ENCODE peak calls at places on chromosomes 6 and 20, in five cellular contexts. U is K562, V is SK-N-SH, G is GM12878, K is HepG2. Q is an unnamed sample.

GRCh38 chr20:59163641-59164530 is at the start of gene ZNF831:
- DNase-seq in U (no peak), G (no peak), V (no peak), K (no peak), Q (peak; percentile 63)

GRCh38 chr20:56630086-56630493 is 984 bp downstream of the TFAP2C start:
- DNase-seq in K (no peak), U (peak; percentile 21), V (peak; percentile 59), G (no peak), Q (peak; percentile 6)

GRCh38 chr6:128327890-128328289 is 192.5 kb downstream of the PTPRK start:
- DNase-seq in G (no peak), V (peak; percentile 1), U (no peak), K (peak; percentile 37), Q (peak; percentile 49)

GRCh38 chr6:90911600-90911999 is 324.7 kb upstream of the MAP3K7 start:
- DNase-seq in V (no peak), G (no peak), U (no peak), K (no peak), Q (no peak)

GRCh38 chr6:159908940-159909339 is 18.2 kb downstream of the MAS1 start:
- DNase-seq in G (no peak), V (no peak), U (no peak), K (no peak), Q (no peak)

GRCh38 chr20:22684072-22684762 is 99.8 kb upstream of the FOXA2 start:
- DNase-seq in U (peak; percentile 67), G (peak; percentile 15), V (peak; percentile 58), K (peak; percentile 84), Q (peak; percentile 64)

GRCh38 chr6:136669299-136669699 is 119.1 kb upstream of the MAP7 start:
- DNase-seq in U (no peak), V (no peak), K (peak; percentile 19), G (no peak), Q (no peak)

GRCh38 chr20:38883081-38883980 is 42.9 kb upstream of the FAM83D start:
- DNase-seq in G (no peak), U (no peak), K (no peak), V (peak; percentile 89), Q (no peak)

GRCh38 chr20:46642265-46642942 is 8.9 kb downstream of the SLC13A3 start:
- DNase-seq in K (no peak), V (no peak), U (no peak), G (no peak), Q (no peak)

GRCh38 chr6:23282243-23283021 is 713.1 kb downstream of the HDGFL1 start:
- DNase-seq in V (peak; percentile 47), K (no peak), U (no peak), G (no peak), Q (no peak)

GRCh38 chr20:56964886-56965285 is 301.6 kb downstream of the BMP7 start:
- DNase-seq in K (no peak), U (no peak), G (no peak), V (no peak), Q (no peak)

GRCh38 chr6:67608099-67608749 is 1026.9 kb upstream of the ADGRB3 start:
- DNase-seq in U (no peak), V (no peak), G (no peak), K (no peak), Q (no peak)

GRCh38 chr6:107102414-107102805 is 12.9 kb downstream of the BEND3 start:
- DNase-seq in K (no peak), G (no peak), V (no peak), U (no peak), Q (no peak)

GRCh38 chr6:124964764-124965105 is 2.5 kb downstream of the RNF217 start:
- DNase-seq in K (no peak), V (no peak), U (no peak), G (no peak), Q (no peak)

GRCh38 chr6:124961784-124962611 is at the start of gene RNF217:
- DNase-seq in V (peak; percentile 34), K (no peak), G (no peak), U (peak; percentile 84), Q (no peak)

GRCh38 chr6:124963416-124964083 is 1.3 kb downstream of the RNF217 start:
- DNase-seq in K (no peak), G (no peak), U (no peak), V (no peak), Q (no peak)

GRCh38 chr6:124962617-124963415 is 579 bp downstream of the RNF217 start:
- DNase-seq in G (no peak), V (peak; percentile 26), U (peak; percentile 55), K (no peak), Q (no peak)

DNA sequence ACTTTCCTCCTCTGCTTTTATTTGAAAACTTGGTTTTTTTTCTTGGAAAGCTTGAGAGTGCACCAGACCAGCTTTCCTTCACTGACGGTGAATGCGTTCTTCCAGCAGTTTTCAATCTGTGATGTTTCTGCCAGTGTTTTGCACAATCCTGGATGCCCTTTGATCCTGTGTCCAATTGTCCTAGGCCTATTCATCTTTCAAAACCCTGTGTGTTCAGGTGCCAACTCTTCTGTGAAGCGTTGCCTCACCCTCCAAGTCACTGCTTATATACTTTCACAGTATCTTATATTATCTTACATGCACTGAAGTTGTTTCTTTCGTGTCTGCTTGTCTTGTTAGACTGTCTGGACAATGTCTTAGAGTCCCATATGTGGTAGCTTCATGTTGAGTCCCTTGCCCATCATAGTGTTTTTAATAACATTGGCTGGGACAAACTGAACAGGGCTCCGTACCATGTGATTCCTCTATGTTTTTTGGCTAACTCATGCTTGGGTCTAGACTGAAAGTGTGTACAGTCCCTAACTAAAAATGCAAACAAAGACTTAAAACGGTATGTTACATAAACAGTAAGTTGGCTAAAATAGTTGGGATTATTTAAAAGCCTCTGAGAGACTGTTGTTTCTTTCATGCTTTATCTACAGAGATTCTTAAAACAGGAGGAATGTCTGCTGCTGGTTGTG is 2.0 kb downstream of the RNF217 start:
- DNase-seq in K (peak; percentile 80), G (no peak), V (no peak), U (no peak), Q (no peak)
- TF ChIP-seq POLR2AphosphoS5 in K (no peak), G (no peak), V (no peak), U (no peak), Q (no peak)

DNA sequence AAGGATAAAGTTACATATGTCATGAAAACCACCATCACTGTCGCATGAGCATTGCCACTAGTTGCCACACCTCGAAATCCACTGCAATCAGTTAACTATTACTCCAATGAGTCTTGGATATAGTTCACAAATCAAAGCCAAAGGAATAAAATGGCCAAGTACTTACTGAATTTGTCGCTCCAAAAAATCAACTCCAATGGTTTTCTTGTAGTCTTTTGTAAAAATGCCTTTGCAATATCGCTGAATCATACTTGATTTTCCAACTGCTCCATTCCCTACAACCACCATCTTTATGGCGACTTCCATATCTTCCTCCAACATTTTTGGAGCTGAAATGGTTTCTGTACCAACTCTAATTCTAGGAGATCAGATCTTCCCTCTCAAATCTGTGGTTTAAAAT is 12.0 kb downstream of the RAB23 start:
- DNase-seq in K (no peak), G (no peak), U (no peak), V (no peak), Q (no peak)
- TF ChIP-seq REST in K (no peak), G (no peak), U (no peak), V (no peak), Q (no peak)

DNA sequence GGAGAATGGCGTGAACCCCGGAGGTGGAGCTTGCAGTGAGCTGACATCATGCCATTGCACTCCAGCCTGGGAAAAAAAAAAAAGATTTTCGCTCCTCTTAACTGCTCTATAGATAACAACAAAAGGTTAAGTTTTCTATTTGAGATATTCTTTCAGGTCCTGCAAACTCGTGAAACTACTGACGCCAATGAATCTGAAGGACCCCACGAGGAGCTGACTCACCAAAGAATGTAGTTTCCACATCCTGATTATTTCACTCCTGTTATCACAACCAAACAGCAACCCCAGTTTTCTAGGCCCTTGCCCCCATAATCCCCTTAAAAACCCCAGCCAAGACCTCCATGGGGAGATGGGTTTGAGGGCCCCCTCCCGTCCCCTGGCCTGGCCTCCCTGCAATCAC is 58.7 kb downstream of the OTOR start:
- DNase-seq in K (no peak), G (no peak), U (no peak), V (no peak), Q (no peak)
- TF ChIP-seq GABPA in K (no peak), G (no peak), U (no peak), V (no peak), Q (no peak)

GRCh38 chr6:13846841-13847240 is 32.5 kb upstream of the MCUR1 start:
- DNase-seq in V (peak; percentile 53), U (peak; percentile 91), K (peak; percentile 65), G (no peak), Q (no peak)
- TF ChIP-seq POLR2AphosphoS5 in V (no peak), U (no peak), K (no peak), G (no peak), Q (no peak)

DNA sequence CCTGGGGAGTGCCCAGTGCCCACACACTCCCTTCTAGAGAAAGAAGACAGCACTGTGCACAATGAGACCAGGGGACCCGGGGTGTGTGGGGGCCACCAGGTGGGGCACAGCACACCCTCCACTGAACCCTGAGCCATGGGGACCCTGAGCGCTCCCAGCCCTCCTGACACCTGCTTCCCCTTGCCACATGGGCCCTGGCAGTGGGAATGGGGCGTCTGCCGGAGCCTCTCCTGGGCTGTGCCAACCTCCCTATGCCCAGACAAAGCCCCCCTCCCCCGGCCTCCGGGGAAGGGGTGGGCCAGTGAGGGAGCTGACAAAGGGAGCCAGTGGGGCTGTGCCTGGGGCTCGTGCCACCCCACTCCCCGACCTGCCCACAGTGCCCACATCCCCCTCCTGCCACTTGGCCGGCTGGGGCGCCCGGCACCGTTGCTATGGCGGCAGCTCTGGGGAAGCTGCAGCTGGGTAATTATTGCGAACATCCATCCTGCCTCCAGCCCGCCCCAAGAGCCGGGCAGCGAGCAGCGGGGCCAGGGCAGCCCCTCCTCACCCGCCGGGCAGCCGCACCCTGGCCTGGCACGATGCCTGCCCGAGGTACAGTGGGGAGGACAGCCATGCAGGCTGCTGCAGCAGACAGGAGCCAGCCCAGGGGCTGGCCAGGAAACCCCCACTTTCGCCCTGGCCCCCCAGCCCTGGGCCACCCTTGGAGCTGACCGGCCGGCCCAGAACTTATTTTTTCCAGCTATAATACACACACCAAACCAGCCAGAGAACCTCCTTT is 41.9 kb upstream of the NOL4L start:
- DNase-seq in K (no peak), G (no peak), V (peak; percentile 91), U (no peak), Q (no peak)
- TF ChIP-seq REST in K (no peak), G (no peak), V (no peak), U (no peak), Q (no peak)

GRCh38 chr20:35030136-35030535 is 62.5 kb downstream of the TRPC4AP start:
- DNase-seq in K (no peak), V (no peak), U (no peak), G (no peak), Q (no peak)

GRCh38 chr20:35039146-35039545 is 53.5 kb downstream of the TRPC4AP start:
- DNase-seq in U (no peak), G (no peak), V (no peak), K (no peak), Q (no peak)

GRCh38 chr20:35040090-35040489 is 52.5 kb downstream of the TRPC4AP start:
- DNase-seq in U (no peak), K (no peak), V (no peak), G (no peak), Q (no peak)

GRCh38 chr20:35034150-35034549 is 58.5 kb downstream of the TRPC4AP start:
- DNase-seq in K (no peak), U (no peak), V (no peak), G (no peak), Q (no peak)
- TF ChIP-seq GABPA in K (no peak), U (no peak), V (no peak), G (no peak), Q (no peak)

GRCh38 chr6:42784739-42785498 is 3.1 kb downstream of the BICRAL start:
- DNase-seq in V (no peak), G (no peak), U (no peak), K (no peak), Q (no peak)
- TF ChIP-seq POLR2AphosphoS5 in V (no peak), G (peak; percentile 38), U (peak; percentile 41), K (peak; percentile 30), Q (no peak)

GRCh38 chr6:16836186-16836981 is 75.1 kb upstream of the ATXN1 start:
- DNase-seq in V (no peak), K (no peak), U (no peak), G (peak; percentile 77), Q (no peak)
- TF ChIP-seq REST in V (no peak), K (no peak), U (no peak), G (no peak), Q (no peak)